ENCODE peak calls at places on chromosome 1, in eight cellular contexts. One of them, this sample, is unnamed.

GRCh38 chr1:5990913-5991783 is 1.1 kb downstream of the NPHP4 start:
- DNase-seq in IMR-90: peak; percentile 21
- DNase-seq in ovary: peak; percentile 69
- DNase-seq in uterus: no peak
- DNase-seq in osteoblast: peak; percentile 95
- DNase-seq in mucosa of descending colon: peak; percentile 47
- DNase-seq in astrocyte of the spinal cord: peak; percentile 18
- DNase-seq in heart right ventricle: peak; percentile 55
- DNase-seq in this sample: no peak

GRCh38 chr1:170133663-170134062 is 12.1 kb upstream of the NTMT2 start:
- DNase-seq in osteoblast: peak; percentile 36
- DNase-seq in uterus: no peak
- DNase-seq in astrocyte of the spinal cord: no peak
- DNase-seq in IMR-90: no peak
- DNase-seq in heart right ventricle: no peak
- DNase-seq in ovary: no peak
- DNase-seq in mucosa of descending colon: no peak
- DNase-seq in this sample: no peak

GRCh38 chr1:217562229-217562878 is 68.5 kb downstream of the GPATCH2 start:
- DNase-seq in osteoblast: no peak
- DNase-seq in astrocyte of the spinal cord: peak; percentile 88
- DNase-seq in ovary: no peak
- DNase-seq in heart right ventricle: no peak
- DNase-seq in IMR-90: peak; percentile 86
- DNase-seq in mucosa of descending colon: no peak
- DNase-seq in uterus: no peak
- DNase-seq in this sample: peak; percentile 80

GRCh38 chr1:64923294-64923718 is 43.0 kb downstream of the JAK1 start:
- DNase-seq in IMR-90: no peak
- DNase-seq in heart right ventricle: no peak
- DNase-seq in osteoblast: no peak
- DNase-seq in mucosa of descending colon: no peak
- DNase-seq in ovary: no peak
- DNase-seq in uterus: no peak
- DNase-seq in astrocyte of the spinal cord: no peak
- DNase-seq in this sample: no peak

GRCh38 chr1:17259233-17259873 is 10.5 kb downstream of the PADI3 start:
- DNase-seq in heart right ventricle: no peak
- DNase-seq in ovary: no peak
- DNase-seq in mucosa of descending colon: peak; percentile 36
- DNase-seq in IMR-90: peak; percentile 63
- DNase-seq in osteoblast: peak; percentile 89
- DNase-seq in astrocyte of the spinal cord: peak; percentile 18
- DNase-seq in uterus: no peak
- DNase-seq in this sample: no peak

GRCh38 chr1:156838972-156839371 is 19.9 kb downstream of the INSRR start:
- DNase-seq in osteoblast: peak; percentile 95
- DNase-seq in uterus: no peak
- DNase-seq in astrocyte of the spinal cord: no peak
- DNase-seq in IMR-90: no peak
- DNase-seq in mucosa of descending colon: peak; percentile 45
- DNase-seq in ovary: no peak
- DNase-seq in heart right ventricle: no peak
- DNase-seq in this sample: no peak

GRCh38 chr1:230243583-230244377 is 176.7 kb downstream of the GALNT2 start:
- DNase-seq in astrocyte of the spinal cord: peak; percentile 62
- DNase-seq in ovary: no peak
- DNase-seq in uterus: no peak
- DNase-seq in IMR-90: peak; percentile 76
- DNase-seq in mucosa of descending colon: no peak
- DNase-seq in osteoblast: peak; percentile 83
- DNase-seq in heart right ventricle: no peak
- DNase-seq in this sample: peak; percentile 43

GRCh38 chr1:196732526-196732925 is 42.1 kb upstream of the CFHR3 start:
- DNase-seq in astrocyte of the spinal cord: no peak
- DNase-seq in uterus: no peak
- DNase-seq in heart right ventricle: no peak
- DNase-seq in mucosa of descending colon: no peak
- DNase-seq in osteoblast: no peak
- DNase-seq in IMR-90: no peak
- DNase-seq in ovary: no peak
- DNase-seq in this sample: no peak

GRCh38 chr1:182317489-182318180 is 74.0 kb downstream of the GLUL start:
- DNase-seq in IMR-90: no peak
- DNase-seq in mucosa of descending colon: peak; percentile 34
- DNase-seq in uterus: no peak
- DNase-seq in osteoblast: no peak
- DNase-seq in ovary: no peak
- DNase-seq in heart right ventricle: no peak
- DNase-seq in astrocyte of the spinal cord: no peak
- DNase-seq in this sample: no peak

GRCh38 chr1:202272446-202272845 is 69.3 kb downstream of the UBE2T start:
- DNase-seq in mucosa of descending colon: no peak
- DNase-seq in IMR-90: no peak
- DNase-seq in astrocyte of the spinal cord: no peak
- DNase-seq in heart right ventricle: no peak
- DNase-seq in ovary: no peak
- DNase-seq in uterus: no peak
- DNase-seq in osteoblast: no peak
- DNase-seq in this sample: no peak

GRCh38 chr1:93758842-93759515 is 77.3 kb upstream of the BCAR3 start:
- DNase-seq in astrocyte of the spinal cord: peak; percentile 87
- DNase-seq in mucosa of descending colon: no peak
- DNase-seq in heart right ventricle: peak; percentile 29
- DNase-seq in uterus: no peak
- DNase-seq in IMR-90: peak; percentile 89
- DNase-seq in osteoblast: peak; percentile 81
- DNase-seq in ovary: no peak
- DNase-seq in this sample: peak; percentile 68

GRCh38 chr1:117387060-117387633 is 19.9 kb downstream of the MAN1A2 start:
- DNase-seq in uterus: no peak
- DNase-seq in mucosa of descending colon: no peak
- DNase-seq in IMR-90: no peak
- DNase-seq in astrocyte of the spinal cord: no peak
- DNase-seq in heart right ventricle: no peak
- DNase-seq in ovary: no peak
- DNase-seq in osteoblast: no peak
- DNase-seq in this sample: no peak

DNA sequence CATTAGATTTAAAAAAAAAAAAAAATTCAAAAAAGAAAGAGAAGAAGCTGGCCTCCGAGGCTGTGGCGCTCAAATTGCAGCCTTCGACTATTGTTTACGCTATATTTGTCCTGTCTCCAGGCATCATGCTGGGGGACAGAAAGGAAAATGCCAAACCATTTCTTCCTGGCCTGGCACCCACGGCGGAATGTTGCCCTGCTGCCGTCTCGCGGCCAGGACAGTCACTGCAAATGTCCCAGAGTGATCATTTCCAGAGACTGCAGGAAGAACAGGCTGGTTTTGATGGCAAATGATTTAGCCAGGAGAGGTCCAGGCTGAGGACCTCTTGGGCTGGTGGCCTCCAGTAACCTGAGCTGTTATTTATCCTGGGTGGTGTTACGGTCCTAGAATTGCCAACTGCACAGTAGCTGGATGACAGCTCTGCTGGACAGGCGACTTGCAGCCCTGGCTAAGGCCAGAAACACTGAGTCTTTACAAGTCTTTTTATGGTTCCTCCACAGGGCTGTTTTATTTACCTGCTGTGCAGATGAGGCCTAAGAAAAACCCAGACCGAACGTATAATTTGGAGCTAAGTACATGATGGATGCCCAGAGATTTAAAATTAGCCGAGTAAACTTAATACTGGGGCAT is 30.2 kb upstream of the LRRC38 start:
- DNase-seq in mucosa of descending colon: peak; percentile 12
- DNase-seq in astrocyte of the spinal cord: peak; percentile 17
- DNase-seq in IMR-90: no peak
- DNase-seq in osteoblast: peak; percentile 85
- DNase-seq in ovary: peak; percentile 47
- DNase-seq in heart right ventricle: peak; percentile 65
- DNase-seq in uterus: no peak
- DNase-seq in this sample: no peak
- TF ChIP-seq CTCF in mucosa of descending colon: no peak
- TF ChIP-seq CTCF in astrocyte of the spinal cord: peak; percentile 40
- TF ChIP-seq CTCF in IMR-90: no peak
- TF ChIP-seq CTCF in osteoblast: peak; percentile 47
- TF ChIP-seq CTCF in ovary: no peak
- TF ChIP-seq CTCF in heart right ventricle: peak; percentile 46
- TF ChIP-seq CTCF in uterus: peak; percentile 19
- TF ChIP-seq CTCF in this sample: peak; percentile 71

DNA sequence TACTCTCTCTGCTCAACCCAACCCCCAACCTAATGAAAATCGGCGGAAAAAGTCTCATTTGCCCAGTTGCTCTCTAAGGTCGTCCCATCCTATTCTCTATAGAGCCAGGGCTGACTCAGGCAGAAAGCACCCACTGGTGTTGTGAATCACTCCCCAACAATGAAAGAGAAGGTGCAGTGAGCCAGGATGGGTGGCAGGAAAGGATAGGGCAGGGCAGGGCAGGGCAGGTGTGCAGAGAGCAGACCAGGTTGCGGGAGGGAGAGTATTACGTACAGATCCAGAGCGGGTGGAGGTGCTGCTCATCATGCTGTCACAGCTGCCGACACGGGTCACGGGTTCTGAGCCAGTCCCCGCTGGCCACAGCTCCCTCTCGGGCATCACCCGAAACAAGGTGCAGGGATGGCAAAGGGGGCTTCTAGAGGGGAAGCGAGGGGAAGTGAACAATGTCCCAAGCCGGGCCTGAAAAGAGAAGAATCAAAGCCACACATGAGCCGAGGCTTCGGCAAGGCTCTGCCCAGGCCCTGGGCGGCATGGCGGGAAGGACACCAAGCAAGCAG is 5.3 kb downstream of the C1orf116 start:
- DNase-seq in ovary: no peak
- DNase-seq in heart right ventricle: no peak
- DNase-seq in uterus: no peak
- DNase-seq in osteoblast: peak; percentile 81
- DNase-seq in IMR-90: peak; percentile 22
- DNase-seq in astrocyte of the spinal cord: peak; percentile 60
- DNase-seq in mucosa of descending colon: peak; percentile 67
- DNase-seq in this sample: no peak
- H3K4me3 ChIP-seq in ovary: no peak overlapping the region
- H3K4me3 ChIP-seq in heart right ventricle: no peak overlapping the region
- H3K4me3 ChIP-seq in uterus: no peak overlapping the region
- H3K4me3 ChIP-seq in osteoblast: no peak overlapping the region
- H3K4me3 ChIP-seq in IMR-90: no peak overlapping the region
- H3K4me3 ChIP-seq in astrocyte of the spinal cord: no peak overlapping the region
- H3K4me3 ChIP-seq in mucosa of descending colon: no peak overlapping the region
- H3K4me3 ChIP-seq in this sample: no peak overlapping the region

GRCh38 chr1:176880954-176881595 is 283.4 kb downstream of the ASTN1 start:
- DNase-seq in uterus: peak; percentile 62
- DNase-seq in osteoblast: peak; percentile 81
- DNase-seq in heart right ventricle: peak; percentile 60
- DNase-seq in ovary: peak; percentile 61
- DNase-seq in astrocyte of the spinal cord: peak; percentile 49
- DNase-seq in mucosa of descending colon: peak; percentile 72
- DNase-seq in IMR-90: peak; percentile 62
- DNase-seq in this sample: peak; percentile 58

GRCh38 chr1:176877557-176877956 is 287.0 kb downstream of the ASTN1 start:
- DNase-seq in uterus: no peak
- DNase-seq in heart right ventricle: no peak
- DNase-seq in astrocyte of the spinal cord: no peak
- DNase-seq in osteoblast: no peak
- DNase-seq in IMR-90: no peak
- DNase-seq in mucosa of descending colon: no peak
- DNase-seq in ovary: no peak
- DNase-seq in this sample: no peak

GRCh38 chr1:176879784-176880620 is 284.5 kb downstream of the ASTN1 start:
- DNase-seq in ovary: no peak
- DNase-seq in mucosa of descending colon: no peak
- DNase-seq in IMR-90: no peak
- DNase-seq in astrocyte of the spinal cord: no peak
- DNase-seq in heart right ventricle: no peak
- DNase-seq in osteoblast: no peak
- DNase-seq in uterus: no peak
- DNase-seq in this sample: no peak

GRCh38 chr1:176876966-176877515 is 287.5 kb downstream of the ASTN1 start:
- DNase-seq in heart right ventricle: no peak
- DNase-seq in osteoblast: no peak
- DNase-seq in astrocyte of the spinal cord: no peak
- DNase-seq in ovary: no peak
- DNase-seq in IMR-90: no peak
- DNase-seq in uterus: no peak
- DNase-seq in mucosa of descending colon: no peak
- DNase-seq in this sample: no peak

DNA sequence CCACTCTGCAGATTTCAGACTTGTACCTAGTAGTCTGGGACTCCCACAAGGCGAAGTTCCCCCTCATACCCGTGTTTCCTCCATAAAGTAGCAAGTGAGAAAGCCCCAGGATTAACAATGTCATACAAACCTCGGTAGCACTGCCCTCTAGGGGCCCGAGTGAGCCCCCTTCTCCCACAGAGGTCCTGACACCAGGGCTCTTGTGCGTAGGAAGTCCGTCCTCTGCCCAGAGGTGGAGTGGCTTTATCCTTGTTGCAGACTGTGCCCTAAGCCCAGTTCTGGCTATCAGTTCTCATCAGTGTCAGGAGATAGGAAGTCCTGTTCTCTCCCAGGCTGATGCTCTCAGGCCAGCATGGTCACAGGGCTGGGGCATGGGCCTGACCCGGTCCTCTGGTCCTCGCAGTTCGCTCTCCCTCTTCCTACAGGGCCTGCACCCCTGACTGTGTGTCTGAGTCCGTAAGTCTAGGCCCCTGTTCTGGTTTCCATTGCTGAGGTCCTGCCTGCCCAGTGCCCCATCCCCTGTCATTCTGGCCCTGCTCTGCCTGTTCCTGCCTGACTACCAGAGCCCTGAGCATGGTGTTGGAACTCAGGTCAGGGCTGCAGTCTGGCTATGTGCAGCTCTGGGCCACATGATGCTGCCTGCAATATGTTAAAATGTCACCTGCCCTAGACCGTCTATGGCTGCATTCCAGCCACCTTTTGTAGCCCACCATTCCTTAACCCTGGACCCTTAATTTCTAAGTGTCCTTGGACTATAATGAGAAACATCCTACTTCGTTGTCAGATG is 285.6 kb downstream of the ASTN1 start:
- DNase-seq in ovary: no peak
- DNase-seq in heart right ventricle: no peak
- DNase-seq in uterus: no peak
- DNase-seq in mucosa of descending colon: no peak
- DNase-seq in IMR-90: no peak
- DNase-seq in astrocyte of the spinal cord: no peak
- DNase-seq in osteoblast: no peak
- DNase-seq in this sample: no peak
- TF ChIP-seq CTCF in ovary: no peak
- TF ChIP-seq CTCF in heart right ventricle: no peak
- TF ChIP-seq CTCF in uterus: no peak
- TF ChIP-seq CTCF in mucosa of descending colon: no peak
- TF ChIP-seq CTCF in IMR-90: no peak
- TF ChIP-seq CTCF in astrocyte of the spinal cord: peak; percentile 8
- TF ChIP-seq CTCF in osteoblast: no peak
- TF ChIP-seq CTCF in this sample: no peak

DNA sequence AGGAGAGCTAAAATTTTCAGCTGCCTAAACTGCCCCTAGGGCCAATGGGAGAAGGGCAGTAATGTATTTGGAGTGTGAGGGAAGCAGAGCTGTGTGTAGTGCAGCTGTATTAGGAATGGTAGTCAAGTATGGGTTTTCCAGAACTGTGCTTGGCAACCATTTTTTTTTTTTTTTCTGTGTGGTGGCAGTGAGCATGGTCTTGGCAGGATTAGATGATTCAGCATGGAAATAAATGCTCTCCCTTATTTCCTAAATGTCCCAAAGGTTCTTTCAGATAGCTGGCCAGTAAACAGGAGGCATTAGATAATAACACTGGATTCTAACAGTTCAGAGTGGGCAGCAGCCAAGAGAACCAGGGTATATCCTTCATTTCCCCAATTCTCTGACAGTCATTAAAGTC is 81.7 kb downstream of the NDUFS5 start:
- DNase-seq in IMR-90: no peak
- DNase-seq in ovary: no peak
- DNase-seq in osteoblast: peak; percentile 41
- DNase-seq in astrocyte of the spinal cord: no peak
- DNase-seq in heart right ventricle: no peak
- DNase-seq in uterus: no peak
- DNase-seq in mucosa of descending colon: no peak
- DNase-seq in this sample: no peak
- H3K4me3 ChIP-seq in IMR-90: peak overlapping the region; percentile 95
- H3K4me3 ChIP-seq in ovary: no peak overlapping the region
- H3K4me3 ChIP-seq in osteoblast: peak overlapping the region; percentile 84
- H3K4me3 ChIP-seq in astrocyte of the spinal cord: peak overlapping the region; percentile 84
- H3K4me3 ChIP-seq in heart right ventricle: no peak overlapping the region
- H3K4me3 ChIP-seq in uterus: peak overlapping the region; percentile 80
- H3K4me3 ChIP-seq in mucosa of descending colon: no peak overlapping the region
- H3K4me3 ChIP-seq in this sample: peak overlapping the region; percentile 79

This sample was measured in astrocyte of the cerebellum.